ENCODE peak calls at places on chromosomes 7 and 10, in four cellular contexts. Z is GM12878, X is SK-N-SH, O is H1. Q is an unnamed sample.

GRCh38 chr10:14358886-14359573 is 28.3 kb upstream of the FRMD4A start:
- DNase-seq in Z (no peak), X (no peak), O (no peak), Q (no peak)

GRCh38 chr10:77836299-77836820 is 90.2 kb downstream of the DLG5 start:
- DNase-seq in Z (peak; percentile 66), O (no peak), X (no peak), Q (no peak)

GRCh38 chr7:371779-372545 is 82.0 kb downstream of the FOXL3 start:
- DNase-seq in X (no peak), Z (no peak), O (no peak), Q (no peak)

GRCh38 chr10:74909665-74910064 is 83.3 kb downstream of the KAT6B start:
- DNase-seq in O (no peak), X (no peak), Z (no peak), Q (no peak)

GRCh38 chr7:4633012-4633411 is 49.1 kb upstream of the FOXK1 start:
- DNase-seq in X (no peak), Z (no peak), O (no peak), Q (peak; percentile 50)

GRCh38 chr10:35463105-35463867 is 127.0 kb downstream of the CCNY start:
- DNase-seq in O (no peak), X (no peak), Z (no peak), Q (no peak)

GRCh38 chr10:28411136-28411460 is 108.2 kb upstream of the MPP7 start:
- DNase-seq in X (no peak), O (no peak), Z (no peak), Q (no peak)

GRCh38 chr10:58932126-58932525 is 244.3 kb upstream of the PHYHIPL start:
- DNase-seq in O (no peak), X (no peak), Z (no peak), Q (no peak)

GRCh38 chr10:132458071-132458594 is 61.1 kb downstream of the PWWP2B start:
- DNase-seq in O (no peak), Z (no peak), X (no peak), Q (no peak)

GRCh38 chr10:12540341-12540781 is 191.0 kb downstream of the CAMK1D start:
- DNase-seq in X (no peak), Z (no peak), O (no peak), Q (no peak)

DNA sequence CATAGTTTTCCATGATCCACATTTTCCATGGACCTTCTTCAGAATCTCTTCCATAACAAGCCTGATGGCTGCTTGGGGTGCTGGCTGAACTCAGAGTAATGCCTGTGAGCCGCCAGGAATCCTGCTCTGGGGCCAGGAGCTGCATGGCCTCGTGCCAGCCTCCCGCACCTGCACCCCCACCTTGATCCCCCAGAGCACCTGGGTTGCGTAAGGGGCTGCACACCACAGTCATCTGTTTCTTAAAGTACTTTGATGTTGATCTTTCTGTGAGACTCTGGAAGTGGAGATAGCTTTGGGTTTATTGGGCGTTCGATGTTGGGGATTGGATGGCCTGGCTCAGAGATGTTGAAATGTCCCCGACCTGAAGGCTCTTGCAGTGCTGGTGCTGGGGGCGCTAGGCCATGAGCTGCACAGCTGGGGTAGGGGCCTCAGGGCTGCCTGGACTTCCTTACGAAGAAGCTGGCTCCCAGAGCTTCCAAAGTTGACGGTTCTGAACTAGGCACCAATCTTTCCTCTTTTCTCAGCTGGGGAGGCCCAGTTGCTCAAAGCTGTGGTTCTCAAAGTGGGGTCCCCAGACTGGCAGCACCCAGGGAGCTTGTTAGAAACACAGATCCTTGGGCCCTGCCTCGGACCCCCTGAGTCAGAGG is 534.0 kb downstream of the DNAJB6 start:
- DNase-seq in O (no peak), X (no peak), Z (no peak), Q (no peak)
- TF ChIP-seq TCF12 in O (no peak), X (no peak), Z (no peak), Q (no peak)

GRCh38 chr10:9796567-9796966 is 1221.1 kb upstream of the CELF2 start:
- DNase-seq in O (no peak), Z (no peak), X (no peak), Q (no peak)
- TF ChIP-seq TCF12 in O (no peak), Z (no peak), X (no peak), Q (no peak)

DNA sequence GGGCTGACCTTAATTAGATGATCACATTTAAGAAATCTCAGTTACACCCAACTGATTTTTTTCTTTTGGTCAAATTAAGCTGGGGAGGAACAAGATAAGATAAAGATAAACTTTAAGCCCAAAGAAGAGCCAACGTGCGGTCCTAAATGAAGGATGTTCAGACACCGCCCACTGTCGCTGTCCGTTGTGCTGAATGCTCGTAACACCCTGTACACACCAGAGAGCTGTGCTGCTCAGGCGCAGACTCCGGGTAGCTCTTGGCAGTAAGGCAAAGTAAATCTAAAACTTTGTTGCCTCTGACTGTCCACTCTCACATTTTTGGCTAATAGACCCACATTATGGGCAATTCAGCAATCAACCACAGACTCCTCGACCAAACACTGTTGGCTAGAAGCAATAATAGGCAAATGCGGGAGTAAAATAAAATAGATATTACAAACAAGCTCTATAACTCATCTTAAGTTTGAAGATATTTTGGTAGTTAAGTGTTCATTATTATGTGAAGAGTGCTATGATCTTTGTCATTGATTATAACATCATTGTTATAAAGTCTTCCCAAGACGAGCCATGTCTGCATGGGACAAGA is 57.1 kb downstream of the PLPP4 start:
- DNase-seq in Z (no peak), O (peak; percentile 15), X (no peak), Q (peak; percentile 24)
- TF ChIP-seq TCF12 in Z (no peak), O (no peak), X (no peak), Q (no peak)

GRCh38 chr10:33963656-33964175 is 629.2 kb upstream of the NRP1 start:
- DNase-seq in X (no peak), Z (no peak), O (no peak), Q (no peak)
- TF ChIP-seq TCF12 in X (no peak), Z (no peak), O (no peak), Q (no peak)

DNA sequence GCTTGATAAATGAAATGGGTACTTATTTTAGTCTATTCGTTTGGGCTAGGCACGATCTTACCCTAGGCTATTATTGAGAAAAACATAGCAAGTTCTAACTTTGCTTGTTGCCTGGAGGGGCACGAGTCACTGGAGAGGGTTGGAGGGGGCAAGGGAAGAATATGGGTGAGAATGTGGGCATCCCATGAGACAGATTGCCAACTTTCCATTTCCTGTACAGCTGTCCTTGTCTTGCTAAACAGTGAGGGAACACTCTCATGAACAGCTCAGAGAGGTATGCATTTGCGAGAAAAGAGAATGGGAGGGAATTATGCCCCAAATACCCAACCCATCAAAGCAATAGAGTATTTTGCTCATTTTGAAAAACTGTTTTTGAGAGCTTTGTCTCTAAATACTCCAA is 9.2 kb downstream of the CDHR3 start:
- DNase-seq in Z (no peak), O (no peak), X (no peak), Q (no peak)
- TF ChIP-seq TCF12 in Z (no peak), O (no peak), X (no peak), Q (no peak)

GRCh38 chr7:28505861-28506260 is 93.5 kb downstream of the CREB5 start:
- DNase-seq in X (no peak), O (no peak), Z (no peak), Q (no peak)
- TF ChIP-seq TCF12 in X (no peak), O (no peak), Z (no peak), Q (no peak)

GRCh38 chr7:101517304-101517703 is 111.8 kb downstream of the MYL10 start:
- DNase-seq in X (no peak), O (no peak), Z (no peak), Q (no peak)

GRCh38 chr7:101521430-101521925 is 107.6 kb downstream of the MYL10 start:
- DNase-seq in Z (no peak), O (no peak), X (no peak), Q (no peak)

GRCh38 chr7:101519324-101520017 is 109.6 kb downstream of the MYL10 start:
- DNase-seq in O (no peak), Z (no peak), X (no peak), Q (no peak)

GRCh38 chr7:101516849-101517248 is 112.2 kb downstream of the MYL10 start:
- DNase-seq in O (no peak), X (no peak), Z (no peak), Q (no peak)

DNA sequence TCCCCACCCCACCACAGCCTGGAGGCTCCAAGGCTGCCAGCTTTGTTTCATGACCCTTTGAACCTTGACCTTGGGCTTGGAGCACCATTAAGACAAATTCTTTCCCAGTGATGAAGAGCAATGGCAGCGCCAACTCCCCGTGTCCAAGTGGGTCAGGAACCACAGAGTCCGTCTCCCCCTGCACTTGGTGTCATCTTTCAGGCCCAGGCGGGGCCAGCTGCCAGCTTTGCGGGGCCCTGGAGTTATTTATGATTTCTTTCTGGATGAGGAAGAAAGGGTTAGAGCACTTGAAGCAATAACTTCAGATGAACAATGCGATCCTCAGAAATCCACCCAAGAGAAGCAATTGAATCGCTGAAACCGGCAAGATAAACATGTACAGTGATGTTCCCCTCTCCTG is 110.7 kb downstream of the MYL10 start:
- DNase-seq in O (no peak), X (no peak), Z (no peak), Q (no peak)
- TF ChIP-seq TCF12 in O (no peak), X (no peak), Z (no peak), Q (no peak)

GRCh38 chr7:29607259-29607658 is 43.6 kb downstream of the PRR15 start:
- DNase-seq in X (no peak), O (no peak), Z (no peak), Q (no peak)

GRCh38 chr7:29606287-29606721 is 42.7 kb downstream of the PRR15 start:
- DNase-seq in X (peak; percentile 39), O (no peak), Z (no peak), Q (peak; percentile 64)

GRCh38 chr7:29607889-29608288 is 44.3 kb downstream of the PRR15 start:
- DNase-seq in O (no peak), Z (no peak), X (no peak), Q (no peak)

GRCh38 chr7:29604702-29605101 is 41.1 kb downstream of the PRR15 start:
- DNase-seq in Z (no peak), X (no peak), O (no peak), Q (no peak)

DNA sequence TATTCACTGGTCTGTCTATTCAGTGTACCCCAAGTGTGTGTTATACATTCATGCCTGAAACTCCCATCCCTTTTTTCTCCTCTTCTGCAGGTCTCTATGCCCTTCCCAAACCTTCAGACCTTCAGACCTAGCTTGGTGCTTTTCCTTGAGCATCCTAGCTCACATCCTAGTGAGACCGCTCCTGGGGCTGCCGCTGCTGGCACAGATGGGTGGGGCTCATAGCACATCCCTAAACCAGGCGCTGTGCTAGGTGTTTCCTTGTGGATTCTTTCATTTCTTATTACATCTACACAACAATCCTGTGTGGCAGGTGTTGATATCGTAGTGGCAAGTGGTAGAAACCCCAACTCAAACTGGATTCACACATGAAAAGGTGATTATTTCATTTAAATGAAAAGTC is 43.2 kb downstream of the PRR15 start:
- DNase-seq in O (no peak), X (no peak), Z (no peak), Q (no peak)
- TF ChIP-seq TCF12 in O (no peak), X (no peak), Z (no peak), Q (no peak)

DNA sequence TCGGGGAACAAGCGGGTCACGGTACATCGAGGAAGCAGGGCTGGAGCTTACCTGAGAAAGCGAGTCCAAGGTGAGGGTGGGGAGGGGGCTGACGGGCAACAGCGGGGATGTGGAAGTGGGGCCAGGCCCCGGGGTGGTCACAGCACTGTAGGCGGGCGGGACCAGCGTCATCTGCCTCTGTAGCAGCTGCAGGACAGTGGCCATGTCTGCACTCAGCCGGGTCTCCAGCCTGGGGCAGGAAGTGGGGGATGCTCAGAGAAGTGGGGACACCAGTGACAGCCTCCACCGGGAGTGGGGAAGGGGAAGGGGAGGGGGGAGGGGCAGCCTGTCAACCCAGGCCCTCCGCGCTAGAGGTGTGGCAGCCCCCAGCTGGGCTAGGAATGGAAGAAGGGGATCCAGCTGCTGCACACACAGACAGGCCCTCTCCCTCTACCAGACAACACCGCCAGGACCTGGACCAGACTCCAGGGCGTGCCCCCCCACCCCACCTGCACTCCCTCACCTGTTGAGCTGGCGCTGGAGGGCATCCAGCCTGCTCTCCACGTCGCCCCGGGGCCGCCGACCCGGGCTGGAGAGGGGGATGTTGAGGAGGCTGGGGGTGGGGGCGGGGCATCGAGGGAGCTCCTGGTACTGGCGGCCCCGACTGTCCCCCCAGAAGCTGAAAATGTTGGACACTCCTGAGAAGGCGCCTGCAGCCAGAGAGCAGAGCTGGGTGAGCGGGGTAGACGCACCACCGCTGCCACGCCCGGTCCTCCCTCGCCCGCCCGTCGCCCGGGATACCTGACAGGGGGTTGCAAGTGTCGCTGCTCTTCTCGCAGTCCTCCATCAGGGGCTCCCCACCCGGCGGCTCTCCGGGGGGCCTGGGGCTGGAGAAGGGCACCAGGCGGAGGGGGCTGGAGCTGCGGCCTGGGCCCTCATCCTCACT is 31.0 kb downstream of the KCNH2 start:
- DNase-seq in Z (no peak), O (no peak), X (peak; percentile 66), Q (no peak)
- TF ChIP-seq TCF12 in Z (no peak), O (no peak), X (no peak), Q (no peak)

Q was measured in HepG2.